ENCODE peak calls at places on chromosomes 11 and 22, in eight cellular contexts. B, E, T, S, H, A, I and Y are unnamed samples.

GRCh38 chr11:62725686-62726085 is 1.6 kb downstream of the HNRNPUL2 start:
- DNase-seq in H (no peak), B (no peak), I (no peak), A (no peak), S (no peak), E (no peak), T (no peak), Y (no peak)

GRCh38 chr22:38454011-38454360 is 1.0 kb downstream of the KCNJ4 start:
- DNase-seq in T (no peak), B (no peak), I (no peak), E (no peak), S (no peak), H (no peak), A (no peak), Y (no peak)

GRCh38 chr11:100674212-100674611 is 12.9 kb upstream of the ARHGAP42 start:
- DNase-seq in H (no peak), E (no peak), S (no peak), T (peak; percentile 17), I (no peak), A (no peak), B (no peak), Y (no peak)

GRCh38 chr22:41584881-41585280 is 4.8 kb downstream of the PMM1 start:
- DNase-seq in B (no peak), T (no peak), I (no peak), S (no peak), E (no peak), A (no peak), H (no peak), Y (no peak)

GRCh38 chr22:49599039-49599438 is 228.6 kb downstream of the BRD1 start:
- DNase-seq in E (no peak), T (no peak), H (no peak), S (no peak), A (no peak), B (no peak), I (no peak), Y (no peak)

GRCh38 chr11:91913407-91913806 is 311.2 kb upstream of the FAT3 start:
- DNase-seq in T (no peak), A (no peak), I (no peak), E (no peak), H (no peak), B (no peak), S (no peak), Y (no peak)

GRCh38 chr11:97739892-97740782 is 1280.6 kb upstream of the CNTN5 start:
- DNase-seq in S (peak; percentile 33), B (no peak), I (no peak), T (peak; percentile 94), A (no peak), H (no peak), E (no peak), Y (peak; percentile 8)

GRCh38 chr11:65849366-65849765 is 8.6 kb downstream of the CFL1 start:
- DNase-seq in A (no peak), E (no peak), T (no peak), S (no peak), H (no peak), B (no peak), I (no peak), Y (no peak)

GRCh38 chr22:19046719-19047609 is 75.2 kb downstream of the DGCR2 start:
- DNase-seq in S (no peak), I (no peak), E (no peak), A (no peak), H (no peak), T (no peak), B (no peak), Y (no peak)

GRCh38 chr11:99199336-99199735 is 178.6 kb downstream of the CNTN5 start:
- DNase-seq in I (no peak), T (peak; percentile 3), A (no peak), E (no peak), B (no peak), S (no peak), H (no peak), Y (peak; percentile 6)

GRCh38 chr11:62882428-62882742 is 1.7 kb downstream of the SLC3A2 start:
- DNase-seq in T (no peak), E (no peak), H (no peak), I (no peak), B (no peak), A (no peak), S (no peak), Y (no peak)

GRCh38 chr11:87290304-87290922 is 252.7 kb downstream of the TMEM135 start:
- DNase-seq in A (no peak), S (peak; percentile 63), E (no peak), H (peak; percentile 29), T (peak; percentile 79), I (no peak), B (peak; percentile 52), Y (peak; percentile 49)

GRCh38 chr11:12744831-12745502 is 70.7 kb downstream of the TEAD1 start:
- DNase-seq in T (no peak), B (no peak), E (no peak), S (no peak), H (no peak), A (no peak), I (no peak), Y (no peak)

GRCh38 chr11:70813651-70814050 is 415.3 kb downstream of the CTTN start:
- DNase-seq in A (no peak), I (no peak), T (no peak), H (no peak), E (no peak), S (no peak), B (no peak), Y (no peak)

GRCh38 chr22:49663823-49664222 is 163.8 kb downstream of the BRD1 start:
- DNase-seq in B (no peak), A (no peak), I (no peak), S (no peak), E (peak; percentile 14), T (no peak), H (no peak), Y (no peak)